ENCODE peak calls at places on chromosomes 16 and 17, in five cellular contexts. N, L, I, S and O are unnamed samples.

GRCh38 chr17:17420561-17421269 is 56.1 kb upstream of the MED9 start:
- DNase-seq in N (no peak), L (peak), I (peak), S (no peak), O (peak)

GRCh38 chr17:16314189-16314588 is 39.1 kb downstream of the CENPV start:
- DNase-seq in N (no peak), L (no peak), I (no peak), S (no peak), O (no peak)

GRCh38 chr17:77613627-77614026 is 344.9 kb upstream of the TNRC6C start:
- DNase-seq in N (no peak), L (no peak), I (no peak), S (no peak), O (no peak)

GRCh38 chr17:37043201-37043600 is 94.4 kb downstream of the AATF start:
- DNase-seq in N (peak), L (no peak), I (no peak), S (no peak), O (no peak)

GRCh38 chr17:58329808-58330543 is 1.4 kb upstream of the TSPOAP1 start:
- DNase-seq in N (no peak), L (no peak), I (no peak), S (no peak), O (no peak)

GRCh38 chr17:67293251-67294203 is 48.5 kb upstream of the HELZ start:
- DNase-seq in N (peak), L (peak), I (peak), S (no peak), O (peak)

GRCh38 chr16:65120811-65121721 is 797 bp downstream of the CDH11 start:
- DNase-seq in N (no peak), L (no peak), I (peak), S (no peak), O (peak)

GRCh38 chr16:66832661-66833305 is 2.0 kb upstream of the NAE1 start:
- DNase-seq in N (no peak), L (no peak), I (no peak), S (no peak), O (no peak)

GRCh38 chr16:57469917-57470470 is 7.5 kb downstream of the POLR2C start:
- DNase-seq in N (no peak), L (no peak), I (no peak), S (peak), O (no peak)

GRCh38 chr17:39167492-39167891 is 1.5 kb upstream of the ARL5C start:
- DNase-seq in N (no peak), L (no peak), I (no peak), S (no peak), O (no peak)

GRCh38 chr17:8275421-8276290 is 12.8 kb upstream of the RANGRF start:
- DNase-seq in N (no peak), L (no peak), I (no peak), S (no peak), O (no peak)

GRCh38 chr17:1045456-1045855 is 48.5 kb downstream of the TIMM22 start:
- DNase-seq in N (no peak), L (no peak), I (peak), S (no peak), O (no peak)

GRCh38 chr16:75011634-75012307 is 12.9 kb downstream of the ZNRF1 start:
- DNase-seq in N (no peak), L (no peak), I (no peak), S (no peak), O (peak)

GRCh38 chr17:64042700-64043485 is 22.5 kb upstream of the ICAM2 start:
- DNase-seq in N (no peak), L (no peak), I (no peak), S (no peak), O (no peak)

GRCh38 chr16:82061861-82062525 is 26.9 kb downstream of the HSD17B2 start:
- DNase-seq in N (no peak), L (no peak), I (no peak), S (no peak), O (no peak)

GRCh38 chr17:35984140-35984539 is 2.4 kb downstream of the CCL14 start:
- DNase-seq in N (no peak), L (no peak), I (no peak), S (no peak), O (no peak)

GRCh38 chr16:84454611-84455010 is 49.8 kb downstream of the MEAK7 start:
- DNase-seq in N (no peak), L (no peak), I (no peak), S (no peak), O (no peak)

GRCh38 chr16:31183432-31184428 is 3.8 kb downstream of the FUS start:
- DNase-seq in N (no peak), L (no peak), I (no peak), S (no peak), O (no peak)

GRCh38 chr17:57478433-57478832 is 222.1 kb downstream of the MSI2 start:
- DNase-seq in N (no peak), L (no peak), I (no peak), S (no peak), O (no peak)

GRCh38 chr16:63461248-63461841 is 1425.1 kb upstream of the CDH8 start:
- DNase-seq in N (peak), L (no peak), I (no peak), S (no peak), O (no peak)

GRCh38 chr17:39716879-39717536 is 13.3 kb downstream of the MIEN1 start:
- DNase-seq in N (no peak), L (no peak), I (peak), S (peak), O (no peak)

GRCh38 chr17:41695954-41696720 is 7.5 kb downstream of the EIF1 start:
- DNase-seq in N (peak), L (peak), I (no peak), S (no peak), O (peak)

GRCh38 chr16:68490829-68491575 is 42.7 kb upstream of the SMPD3 start:
- DNase-seq in N (no peak), L (peak), I (no peak), S (peak), O (no peak)

GRCh38 chr17:8793649-8794048 is 5.5 kb downstream of the MFSD6L start:
- DNase-seq in N (no peak), L (no peak), I (no peak), S (no peak), O (no peak)

GRCh38 chr16:49452568-49452967 is 79.0 kb downstream of the C16orf78 start:
- DNase-seq in N (no peak), L (no peak), I (no peak), S (no peak), O (no peak)

GRCh38 chr16:85947511-85948509 is 48.8 kb downstream of the IRF8 start:
- DNase-seq in N (no peak), L (no peak), I (no peak), S (no peak), O (no peak)

GRCh38 chr16:29310852-29311314 is 95.6 kb downstream of the NPIPB11 start:
- DNase-seq in N (peak), L (no peak), I (no peak), S (no peak), O (peak)

GRCh38 chr17:80926601-80927250 is 64.9 kb upstream of the CHMP6 start:
- DNase-seq in N (no peak), L (no peak), I (no peak), S (no peak), O (no peak)

GRCh38 chr16:76226481-76226880 is 50.7 kb upstream of the CNTNAP4 start:
- DNase-seq in N (no peak), L (no peak), I (no peak), S (no peak), O (no peak)

DNA sequence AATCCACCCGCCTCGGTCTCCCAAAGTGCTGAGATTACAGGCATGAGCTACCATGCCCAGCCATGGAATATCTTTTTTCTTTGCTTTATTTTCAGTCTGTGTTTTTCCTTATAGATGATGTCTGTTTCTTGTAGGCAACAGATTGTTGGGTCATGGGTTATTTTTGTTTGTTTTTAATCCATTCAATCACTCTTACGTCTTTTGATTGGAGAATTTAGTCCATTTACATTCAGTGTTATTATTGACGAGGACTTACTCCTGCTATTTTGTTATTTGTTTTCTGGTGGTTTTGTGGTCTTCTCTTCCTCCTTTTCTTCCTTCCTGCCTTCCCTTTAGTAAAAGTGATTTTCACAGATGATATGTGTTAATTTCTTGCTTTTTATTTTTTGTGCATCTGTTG is 55.9 kb downstream of the OMG start:
- DNase-seq in N (no peak), L (no peak), I (no peak), S (no peak), O (no peak)
- TF ChIP-seq POLR2A in N (no peak), L (no peak), I (no peak), S (no peak), O (no peak)

GRCh38 chr16:89209522-89210044 is 7.9 kb upstream of the ZNF778 start:
- DNase-seq in N (no peak), L (no peak), I (no peak), S (no peak), O (no peak)
- TF ChIP-seq POLR2A in N (no peak), L (no peak), I (no peak), S (no peak), O (no peak)

GRCh38 chr16:11797957-11798299 is 870 bp upstream of the ZC3H7A start:
- DNase-seq in N (no peak), L (no peak), I (no peak), S (no peak), O (no peak)

GRCh38 chr16:11799017-11799381 is 1.9 kb upstream of the ZC3H7A start:
- DNase-seq in N (no peak), L (no peak), I (no peak), S (no peak), O (no peak)

GRCh38 chr16:11795887-11796226 is 1.2 kb downstream of the ZC3H7A start:
- DNase-seq in N (no peak), L (no peak), I (peak), S (no peak), O (no peak)

GRCh38 chr16:11796227-11797165 is 562 bp downstream of the ZC3H7A start:
- DNase-seq in N (peak), L (peak), I (peak), S (peak), O (peak)

DNA sequence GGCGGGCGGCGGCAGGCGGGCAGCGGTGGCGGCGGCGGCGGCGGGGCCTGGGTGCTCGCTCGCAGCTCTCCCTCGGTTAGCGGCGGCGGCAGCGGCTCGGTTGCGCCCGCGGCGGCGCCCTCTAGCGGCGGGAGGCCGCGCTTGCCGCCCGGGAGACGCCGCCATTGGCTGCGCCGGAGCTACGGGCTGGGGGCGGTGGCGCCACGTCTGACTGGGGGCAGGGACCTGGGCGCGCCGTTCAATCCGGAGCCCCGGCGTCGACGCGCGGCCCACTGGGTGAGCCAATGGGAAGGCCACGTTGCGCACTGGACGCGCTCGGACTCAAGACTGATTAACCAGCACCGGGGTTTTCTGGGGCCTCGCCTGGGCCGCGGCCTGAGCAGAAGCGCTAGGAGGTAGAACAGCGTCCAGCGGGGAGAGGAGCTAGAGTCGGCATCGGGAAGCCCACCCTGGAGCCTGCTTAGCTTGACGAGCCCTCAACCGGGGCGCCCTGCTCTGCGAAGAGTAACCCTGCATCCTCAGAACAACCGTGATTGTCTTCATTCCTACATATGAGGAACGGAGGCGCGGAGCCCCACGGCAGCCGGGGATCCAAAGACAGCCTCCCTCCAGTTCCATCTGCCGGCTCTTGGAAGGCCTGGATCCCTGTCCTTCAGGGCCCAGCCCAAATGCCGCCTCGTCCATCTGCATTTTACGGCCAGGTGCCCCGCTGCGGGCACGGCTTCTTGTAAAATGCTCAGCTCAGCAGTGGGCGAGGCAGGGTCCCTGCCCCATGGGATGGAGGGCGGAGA is at the start of gene ZC3H7A:
- DNase-seq in N (peak), L (peak), I (peak), S (peak), O (peak)
- TF ChIP-seq POLR2A in N (peak), L (peak), I (peak), S (peak), O (peak)

GRCh38 chr17:82271401-82271800 is 2.1 kb downstream of the CSNK1D start:
- DNase-seq in N (no peak), L (no peak), I (no peak), S (no peak), O (no peak)
- TF ChIP-seq POLR2A in N (no peak), L (no peak), I (no peak), S (no peak), O (no peak)

DNA sequence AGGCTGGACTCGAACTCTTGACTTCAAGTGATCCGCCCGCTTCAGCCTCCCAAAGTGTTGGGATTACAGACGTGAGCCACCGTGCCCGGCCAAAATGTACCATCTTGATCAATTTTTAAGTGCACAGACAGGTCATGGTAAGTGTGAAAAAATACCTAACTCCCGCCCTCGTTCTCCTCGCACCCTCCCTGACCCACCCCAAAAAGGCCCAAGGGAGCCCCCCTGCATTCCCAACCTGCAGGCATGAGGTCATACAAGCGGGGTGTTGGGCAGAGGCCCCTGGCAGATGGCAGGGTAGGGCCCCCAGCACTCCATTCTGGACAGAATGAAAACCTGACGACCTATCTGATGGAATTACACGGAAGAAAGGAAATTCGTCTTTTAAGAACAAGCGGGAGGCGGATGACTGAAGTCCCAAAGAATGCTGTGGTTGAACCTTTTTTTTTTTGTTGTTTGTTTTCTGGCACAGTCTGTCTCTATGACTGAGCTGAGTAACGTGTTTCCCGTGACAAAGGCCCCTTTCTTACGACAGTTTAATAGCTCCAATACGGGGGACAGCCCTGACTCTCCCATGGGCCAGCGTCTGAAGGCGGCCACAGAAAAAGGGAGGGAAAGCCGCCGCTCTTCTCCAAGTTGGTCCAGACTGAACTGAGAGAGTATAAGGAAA is 376.4 kb downstream of the SLC39A11 start:
- DNase-seq in N (peak), L (no peak), I (no peak), S (peak), O (no peak)
- TF ChIP-seq POLR2A in N (no peak), L (no peak), I (no peak), S (no peak), O (no peak)